ENCODE peak calls at places on chromosomes 4 and X, in seven cellular contexts. L is ecto neural progenitor cell, P is neural crest cell, V is choroid plexus epithelial cell, W is epithelial cell of esophagus, O is non-pigmented ciliary epithelial cell, T is GM20000. I is an unnamed sample.

GRCh38 chrX:115560978-115561604 is at the start of gene PLS3:
- DNase-seq in O (no peak), T (peak), W (peak), P (peak), V (peak), L (peak), I (peak)

GRCh38 chr4:2796261-2797187 is 3.6 kb downstream of the SH3BP2 start:
- DNase-seq in P (no peak), W (peak), V (peak), T (no peak), L (no peak), O (no peak), I (peak)

GRCh38 chr4:20544645-20545044 is 155.6 kb upstream of the PACRGL start:
- DNase-seq in L (no peak), P (no peak), W (peak), O (no peak), V (peak), T (peak), I (no peak)

GRCh38 chr4:150986085-150986484 is 29.0 kb downstream of the LRBA start:
- DNase-seq in T (no peak), P (no peak), L (no peak), W (no peak), V (no peak), O (no peak), I (no peak)

GRCh38 chrX:93673869-93674271 is at the start of gene FAM133A:
- DNase-seq in P (no peak), V (peak), T (no peak), L (peak), W (peak), O (peak), I (no peak)

GRCh38 chr4:158873795-158874359 is 105.1 kb downstream of the FNIP2 start:
- DNase-seq in V (peak), W (peak), P (no peak), L (no peak), T (no peak), O (peak), I (no peak)

GRCh38 chr4:61992351-61992750 is 792.2 kb downstream of the ADGRL3 start:
- DNase-seq in T (no peak), L (no peak), V (no peak), P (no peak), W (no peak), O (no peak), I (no peak)

GRCh38 chr4:106618920-106619319 is 250.3 kb upstream of the GIMD1 start:
- DNase-seq in T (no peak), W (no peak), O (no peak), V (peak), P (no peak), L (no peak), I (no peak)

GRCh38 chr4:112436987-112437386 is 79.0 kb downstream of the NEUROG2 start:
- DNase-seq in W (no peak), O (no peak), L (no peak), P (no peak), V (no peak), T (no peak), I (no peak)

GRCh38 chr4:184331155-184331995 is 113.7 kb upstream of the ENPP6 start:
- DNase-seq in O (no peak), P (no peak), T (no peak), V (peak), L (no peak), W (peak), I (no peak)

GRCh38 chr4:154928640-154929257 is 147.7 kb downstream of the RBM46 start:
- DNase-seq in T (no peak), P (no peak), O (peak), L (no peak), V (peak), W (peak), I (no peak)

GRCh38 chr4:8819421-8820177 is 52.0 kb downstream of the HMX1 start:
- DNase-seq in W (no peak), V (no peak), P (no peak), O (no peak), T (no peak), L (peak), I (no peak)

GRCh38 chrX:68995386-68995779 is 166.6 kb downstream of the EFNB1 start:
- DNase-seq in V (no peak), O (no peak), P (no peak), T (no peak), L (no peak), W (no peak), I (no peak)

GRCh38 chrX:9824554-9824953 is 38.3 kb downstream of the SHROOM2 start:
- DNase-seq in L (no peak), O (no peak), V (peak), W (no peak), P (no peak), T (no peak), I (no peak)

GRCh38 chrX:106286053-106286650 is 118.0 kb downstream of the PWWP3B start:
- DNase-seq in L (no peak), V (peak), P (no peak), W (peak), T (no peak), O (no peak), I (no peak)

GRCh38 chr4:174120446-174121142 is 162.9 kb downstream of the FBXO8 start:
- DNase-seq in O (peak), T (peak), W (peak), P (peak), L (peak), V (peak), I (no peak)

GRCh38 chr4:53804719-53805118 is 213.4 kb upstream of the LNX1 start:
- DNase-seq in W (peak), P (no peak), V (peak), L (no peak), T (peak), O (no peak), I (peak)

GRCh38 chrX:50704360-50704759 is 109.6 kb downstream of the SHROOM4 start:
- DNase-seq in T (no peak), W (no peak), P (no peak), L (no peak), V (no peak), O (no peak), I (no peak)

GRCh38 chr4:69497081-69497480 is 1.4 kb upstream of the UGT2B4 start:
- DNase-seq in W (no peak), P (no peak), V (peak), T (no peak), L (no peak), O (peak), I (no peak)

GRCh38 chr4:85409251-85409650 is 65.7 kb upstream of the ARHGAP24 start:
- DNase-seq in L (no peak), W (no peak), O (no peak), T (no peak), P (no peak), V (peak), I (no peak)

GRCh38 chr4:99664703-99665102 is 7.1 kb upstream of the C4orf54 start:
- DNase-seq in P (no peak), W (no peak), O (no peak), V (no peak), L (no peak), T (no peak), I (no peak)

GRCh38 chr4:74884282-74884681 is 48.6 kb upstream of the PARM1 start:
- DNase-seq in O (no peak), T (no peak), L (no peak), V (no peak), W (no peak), P (no peak), I (no peak)

GRCh38 chr4:144709793-144710525 is 64.0 kb downstream of the HHIP start:
- DNase-seq in W (peak), O (peak), T (no peak), P (no peak), V (peak), L (no peak), I (no peak)